ENCODE peak calls at places on chromosomes 1 and 21, in five cellular contexts. X is HCT116, V is tibial artery, Y is cardiac fibroblast, Q is ascending aorta. W is an unnamed sample.
A peak's percentile ranks its signal among the peaks of the same experiment; 100 is the strongest.

GRCh38 chr1:248847181-248847955 is 9.3 kb downstream of the ZNF672 start:
- DNase-seq in Q (no peak), X (no peak), V (no peak), Y (no peak), W (no peak)

GRCh38 chr1:205967555-205968335 is 24.5 kb upstream of the SLC26A9 start:
- DNase-seq in X (no peak), Q (no peak), Y (no peak), V (no peak), W (no peak)

GRCh38 chr21:33655591-33656221 is 13.4 kb downstream of the ITSN1 start:
- DNase-seq in V (no peak), X (peak; percentile 96), Y (peak; percentile 87), Q (no peak), W (no peak)

GRCh38 chr1:12528021-12528852 is 89.8 kb downstream of the DHRS3 start:
- DNase-seq in X (no peak), Y (peak; percentile 76), V (peak; percentile 91), Q (no peak), W (no peak)

GRCh38 chr1:153628638-153629342 is 556 bp downstream of the S100A1 start:
- DNase-seq in V (no peak), Y (no peak), Q (no peak), X (no peak), W (no peak)

GRCh38 chr1:151553659-151554058 is 13.6 kb downstream of the TUFT1 start:
- DNase-seq in V (no peak), X (no peak), Q (no peak), Y (no peak), W (no peak)

GRCh38 chr21:33559813-33560212 is 17.0 kb downstream of the SON start:
- DNase-seq in Y (no peak), Q (no peak), X (no peak), V (no peak), W (no peak)

GRCh38 chr1:109613396-109614147 is 5.8 kb downstream of the GNAT2 start:
- DNase-seq in X (no peak), Q (no peak), V (no peak), Y (peak; percentile 69), W (no peak)

GRCh38 chr1:173122344-173122880 is 71.7 kb upstream of the TNFSF18 start:
- DNase-seq in X (no peak), Y (peak; percentile 29), V (no peak), Q (no peak), W (no peak)

GRCh38 chr1:88935522-88936222 is 44.3 kb upstream of the GTF2B start:
- DNase-seq in V (no peak), Y (peak; percentile 64), X (peak; percentile 16), Q (no peak), W (no peak)

GRCh38 chr21:37797403-37797802 is 118.9 kb downstream of the KCNJ6 start:
- DNase-seq in Q (no peak), X (no peak), V (no peak), Y (no peak), W (no peak)

GRCh38 chr1:205523891-205524793 is 19.7 kb downstream of the CDK18 start:
- DNase-seq in Q (no peak), V (peak; percentile 58), X (peak; percentile 46), Y (peak; percentile 74), W (peak; percentile 59)

GRCh38 chr1:12161662-12162458 is 4.9 kb upstream of the TNFRSF1B start:
- DNase-seq in Q (peak; percentile 83), Y (peak; percentile 96), X (peak; percentile 82), V (peak; percentile 93), W (peak; percentile 94)

GRCh38 chr1:7538849-7539771 is 232.0 kb upstream of the VAMP3 start:
- DNase-seq in Y (no peak), Q (no peak), X (no peak), V (no peak), W (peak; percentile 29)
- TF ChIP-seq CTCF in Y (no peak), Q (no peak), X (no peak), V (no peak), W (peak; percentile 18)

DNA sequence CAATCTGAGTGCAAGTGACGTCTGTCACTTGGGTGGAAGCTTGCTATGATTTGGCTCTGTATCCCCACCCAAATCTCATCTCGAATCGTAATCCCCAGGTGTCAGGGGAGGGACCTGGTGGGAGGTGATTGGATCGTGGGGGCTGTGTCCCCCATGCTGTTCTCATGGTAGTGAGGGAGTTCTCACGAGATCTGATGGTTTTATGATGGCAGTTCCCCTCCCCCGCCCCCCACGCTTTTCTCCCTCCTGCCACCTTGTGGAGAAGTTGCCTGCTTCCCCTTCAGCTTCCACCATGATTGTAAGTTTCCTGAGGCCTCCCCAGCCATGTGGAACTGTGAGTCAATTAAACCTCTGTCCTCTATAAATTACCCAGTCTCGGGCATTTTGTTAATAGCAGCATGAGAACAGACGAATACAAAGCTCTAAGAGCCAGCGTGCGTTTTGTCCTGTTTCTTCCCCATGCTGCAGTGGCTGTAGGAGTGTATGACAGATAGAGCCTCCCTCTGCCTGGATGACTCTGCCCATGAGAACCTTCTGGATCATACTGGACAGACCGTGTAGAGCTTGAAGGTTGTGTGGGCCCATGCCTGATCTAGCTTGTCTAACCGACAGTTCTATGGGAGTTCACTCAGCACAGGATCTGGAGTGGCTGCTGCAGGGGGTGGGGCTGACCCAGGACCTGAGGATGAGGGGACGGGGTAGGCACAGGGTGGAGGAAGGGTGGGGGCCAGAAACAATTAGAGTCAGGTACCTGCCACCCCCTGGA is 139.7 kb upstream of the ERRFI1 start:
- DNase-seq in V (no peak), Q (no peak), X (no peak), Y (no peak), W (no peak)
- TF ChIP-seq CTCF in V (no peak), Q (no peak), X (no peak), Y (peak; percentile 23), W (peak; percentile 13)

GRCh38 chr1:36493524-36493923 is 10.8 kb upstream of the CSF3R start:
- DNase-seq in Q (no peak), Y (no peak), X (no peak), V (no peak), W (no peak)

GRCh38 chr1:36492491-36492890 is 9.8 kb upstream of the CSF3R start:
- DNase-seq in Q (no peak), Y (no peak), V (no peak), X (no peak), W (peak; percentile 3)

GRCh38 chr1:36502616-36503015 is 19.9 kb upstream of the CSF3R start:
- DNase-seq in Y (no peak), X (no peak), V (no peak), Q (no peak), W (no peak)

GRCh38 chr1:36494971-36495370 is 12.3 kb upstream of the CSF3R start:
- DNase-seq in V (no peak), Q (no peak), X (no peak), Y (no peak), W (no peak)

GRCh38 chr1:36497207-36497606 is 14.5 kb upstream of the CSF3R start:
- DNase-seq in Y (peak; percentile 41), X (no peak), Q (no peak), V (no peak), W (no peak)
- TF ChIP-seq CTCF in Y (no peak), X (no peak), Q (no peak), V (no peak), W (no peak)

GRCh38 chr1:159200759-159201158 is 3.9 kb upstream of the ACKR1 start:
- DNase-seq in Y (no peak), V (no peak), Q (no peak), X (no peak), W (no peak)

GRCh38 chr1:159197767-159198557 is 6.7 kb upstream of the ACKR1 start:
- DNase-seq in X (peak; percentile 57), Y (peak; percentile 86), V (peak; percentile 83), Q (peak; percentile 19), W (peak; percentile 57)

GRCh38 chr1:159199901-159200300 is 4.8 kb upstream of the ACKR1 start:
- DNase-seq in Q (no peak), V (no peak), X (no peak), Y (no peak), W (no peak)

DNA sequence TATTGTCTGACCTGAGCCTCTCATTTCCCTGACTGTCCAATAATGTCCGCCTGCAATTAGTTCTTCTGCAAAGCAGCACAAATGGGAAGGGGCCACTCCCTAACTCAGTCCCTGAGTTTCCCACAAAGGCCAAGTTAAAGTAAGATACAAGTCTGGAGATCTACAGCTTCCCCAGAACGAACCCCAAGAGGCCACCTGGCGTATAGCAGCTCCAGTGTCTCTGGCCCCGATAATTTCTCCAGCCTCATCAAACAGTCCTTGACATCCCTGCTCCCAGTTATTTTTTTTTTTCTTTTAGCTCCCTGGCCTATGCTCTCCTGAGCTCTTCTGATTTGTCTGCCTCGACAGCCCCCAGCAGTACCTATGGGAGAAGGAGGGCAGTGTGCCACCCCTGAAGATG is 8.1 kb upstream of the ACKR1 start:
- DNase-seq in Q (no peak), V (no peak), X (no peak), Y (no peak), W (no peak)
- TF ChIP-seq CTCF in Q (no peak), V (no peak), X (no peak), Y (peak; percentile 44), W (no peak)

GRCh38 chr1:210597555-210598134 is 268.9 kb downstream of the HHAT start:
- DNase-seq in Y (peak; percentile 72), Q (no peak), X (no peak), V (no peak), W (peak; percentile 69)
- TF ChIP-seq CTCF in Y (no peak), Q (no peak), X (no peak), V (no peak), W (no peak)

GRCh38 chr1:156600733-156601121 is 552 bp downstream of the GPATCH4 start:
- DNase-seq in X (no peak), V (no peak), Q (no peak), Y (peak; percentile 18), W (no peak)

GRCh38 chr1:156599811-156600210 is 1.5 kb downstream of the GPATCH4 start:
- DNase-seq in X (no peak), Q (no peak), Y (no peak), V (no peak), W (no peak)

GRCh38 chr1:156601122-156601830 is at the start of gene GPATCH4:
- DNase-seq in X (peak; percentile 81), Y (peak; percentile 97), V (peak; percentile 87), Q (peak; percentile 36), W (peak; percentile 67)

GRCh38 chr1:156601892-156602291 is 613 bp upstream of the GPATCH4 start:
- DNase-seq in Y (no peak), Q (no peak), V (no peak), X (no peak), W (no peak)

GRCh38 chr1:156602557-156602993 is 1.3 kb upstream of the GPATCH4 start:
- DNase-seq in V (no peak), X (peak; percentile 43), Q (no peak), Y (no peak), W (no peak)
- TF ChIP-seq CTCF in V (no peak), X (peak; percentile 70), Q (no peak), Y (peak; percentile 39), W (peak; percentile 52)

GRCh38 chr1:167128261-167129227 is 34.7 kb downstream of the STYXL2 start:
- DNase-seq in V (no peak), X (no peak), Y (no peak), Q (no peak), W (no peak)
- TF ChIP-seq CTCF in V (no peak), X (peak; percentile 23), Y (no peak), Q (no peak), W (no peak)

DNA sequence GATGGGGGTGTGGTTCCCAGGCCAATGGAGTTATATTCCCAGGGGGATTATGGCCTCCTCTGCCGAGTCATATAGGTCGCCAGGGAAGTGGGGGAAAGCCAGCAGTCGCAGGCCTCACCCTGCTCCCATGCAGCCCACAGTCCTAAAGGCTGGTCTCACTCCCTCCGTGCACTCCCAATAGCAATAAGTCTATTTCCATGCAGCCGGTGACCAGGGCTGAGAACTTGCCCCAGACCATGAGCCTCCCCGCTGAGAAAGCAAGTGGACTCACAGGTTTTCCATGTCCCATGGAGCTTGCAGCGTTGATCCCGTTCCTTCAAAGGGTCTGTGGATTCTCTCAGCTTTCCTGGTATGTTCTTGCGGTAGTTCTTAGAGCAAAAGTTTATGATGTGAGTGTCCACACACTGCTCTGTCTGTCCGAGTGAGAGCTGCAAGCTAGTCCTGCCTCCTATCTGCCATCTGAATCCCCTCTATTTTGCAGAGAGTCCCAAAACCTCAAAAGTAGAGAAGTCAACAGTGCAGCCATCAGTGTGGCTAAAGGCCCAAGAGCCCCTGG is 81.7 kb upstream of the TMPRSS2 start:
- DNase-seq in X (no peak), Y (no peak), Q (no peak), V (no peak), W (no peak)
- TF ChIP-seq CTCF in X (no peak), Y (no peak), Q (no peak), V (no peak), W (no peak)

W was measured in CD14-positive monocyte.